ENCODE peak calls at places on chromosome 16, in four cellular contexts. One of them, this sample, is unnamed. For H3K4me1, the result is how much of the 10 kb centered on the place peaks cover.

GRCh38 chr16:11329080-11329491 is 16.2 kb upstream of the RMI2 start:
- DNase-seq in prostate gland: no peak
- DNase-seq in heart right ventricle: no peak
- DNase-seq in left ventricle myocardium inferior: no peak
- DNase-seq in this sample: no peak

GRCh38 chr16:17963185-17963836 is 373.2 kb downstream of the NPIPA8 start:
- DNase-seq in prostate gland: no peak
- DNase-seq in left ventricle myocardium inferior: no peak
- DNase-seq in heart right ventricle: no peak
- DNase-seq in this sample: no peak

GRCh38 chr16:54526916-54527315 is 240.3 kb upstream of the IRX3 start:
- DNase-seq in prostate gland: no peak
- DNase-seq in left ventricle myocardium inferior: no peak
- DNase-seq in heart right ventricle: no peak
- DNase-seq in this sample: no peak

GRCh38 chr16:4381935-4382794 is 10.5 kb downstream of the VASN start:
- DNase-seq in prostate gland: no peak
- DNase-seq in heart right ventricle: no peak
- DNase-seq in left ventricle myocardium inferior: no peak
- DNase-seq in this sample: no peak

GRCh38 chr16:18800674-18801196 is 614 bp downstream of the ARL6IP1 start:
- DNase-seq in prostate gland: no peak
- DNase-seq in heart right ventricle: no peak
- DNase-seq in left ventricle myocardium inferior: no peak
- DNase-seq in this sample: no peak

GRCh38 chr16:59210955-59211541 is 476.9 kb upstream of the GOT2 start:
- DNase-seq in prostate gland: peak
- DNase-seq in left ventricle myocardium inferior: no peak
- DNase-seq in heart right ventricle: peak
- DNase-seq in this sample: peak

GRCh38 chr16:49620158-49620867 is 235.6 kb downstream of the ZNF423 start:
- DNase-seq in prostate gland: no peak
- DNase-seq in left ventricle myocardium inferior: peak
- DNase-seq in heart right ventricle: peak
- DNase-seq in this sample: peak

GRCh38 chr16:2911580-2912329 is at the start of gene FLYWCH1:
- DNase-seq in prostate gland: peak
- DNase-seq in heart right ventricle: peak
- DNase-seq in left ventricle myocardium inferior: peak
- DNase-seq in this sample: peak

GRCh38 chr16:85309656-85310587 is 197.7 kb upstream of the CIBAR2 start:
- DNase-seq in left ventricle myocardium inferior: peak
- DNase-seq in prostate gland: no peak
- DNase-seq in heart right ventricle: no peak
- DNase-seq in this sample: no peak

GRCh38 chr16:23334421-23334853 is 32.3 kb downstream of the SCNN1B start:
- DNase-seq in left ventricle myocardium inferior: no peak
- DNase-seq in prostate gland: no peak
- DNase-seq in heart right ventricle: no peak
- DNase-seq in this sample: no peak

GRCh38 chr16:23724438-23725131 is 11.6 kb upstream of the ERN2 start:
- DNase-seq in prostate gland: no peak
- DNase-seq in left ventricle myocardium inferior: no peak
- DNase-seq in heart right ventricle: no peak
- DNase-seq in this sample: no peak

GRCh38 chr16:8660841-8661301 is 13.5 kb upstream of the ABAT start:
- DNase-seq in heart right ventricle: peak
- DNase-seq in left ventricle myocardium inferior: peak
- DNase-seq in prostate gland: peak
- DNase-seq in this sample: peak

GRCh38 chr16:11742041-11742535 is 569 bp downstream of the TXNDC11 start:
- DNase-seq in left ventricle myocardium inferior: peak
- DNase-seq in prostate gland: no peak
- DNase-seq in heart right ventricle: peak
- DNase-seq in this sample: peak

GRCh38 chr16:58269526-58269925 is 25.3 kb downstream of the PRSS54 start:
- DNase-seq in left ventricle myocardium inferior: no peak
- DNase-seq in heart right ventricle: no peak
- DNase-seq in prostate gland: no peak
- DNase-seq in this sample: no peak

GRCh38 chr16:5917436-5917835 is 819.8 kb upstream of the EEF2KMT start:
- DNase-seq in prostate gland: no peak
- DNase-seq in left ventricle myocardium inferior: no peak
- DNase-seq in heart right ventricle: no peak
- DNase-seq in this sample: no peak

GRCh38 chr16:86854058-86854621 is 275.8 kb downstream of the FOXL1 start:
- DNase-seq in heart right ventricle: no peak
- DNase-seq in prostate gland: no peak
- DNase-seq in left ventricle myocardium inferior: no peak
- DNase-seq in this sample: no peak

GRCh38 chr16:27822529-27823437 is 240.7 kb downstream of the GSG1L start:
- DNase-seq in left ventricle myocardium inferior: no peak
- DNase-seq in prostate gland: peak
- DNase-seq in heart right ventricle: no peak
- DNase-seq in this sample: no peak

GRCh38 chr16:88782454-88783390 is 2.3 kb downstream of the PIEZO1 start:
- DNase-seq in prostate gland: no peak
- DNase-seq in heart right ventricle: no peak
- DNase-seq in left ventricle myocardium inferior: no peak
- DNase-seq in this sample: no peak

GRCh38 chr16:85773044-85773443 is 22.1 kb upstream of the C16orf74 start:
- DNase-seq in prostate gland: no peak
- DNase-seq in left ventricle myocardium inferior: no peak
- DNase-seq in heart right ventricle: no peak
- DNase-seq in this sample: no peak

GRCh38 chr16:8716592-8716991 is 42.2 kb downstream of the ABAT start:
- DNase-seq in prostate gland: peak
- DNase-seq in heart right ventricle: no peak
- DNase-seq in left ventricle myocardium inferior: no peak
- DNase-seq in this sample: no peak

GRCh38 chr16:88807626-88808453 is 3.9 kb downstream of the APRT start:
- DNase-seq in prostate gland: no peak
- DNase-seq in heart right ventricle: no peak
- DNase-seq in left ventricle myocardium inferior: no peak
- DNase-seq in this sample: no peak

GRCh38 chr16:77376358-77376757 is 58.5 kb downstream of the ADAMTS18 start:
- DNase-seq in left ventricle myocardium inferior: no peak
- DNase-seq in prostate gland: no peak
- DNase-seq in heart right ventricle: no peak
- DNase-seq in this sample: no peak

GRCh38 chr16:22946433-22946832 is 132.5 kb downstream of the HS3ST2 start:
- DNase-seq in prostate gland: no peak
- DNase-seq in heart right ventricle: no peak
- DNase-seq in left ventricle myocardium inferior: no peak
- DNase-seq in this sample: no peak

GRCh38 chr16:53775821-53776431 is 72.0 kb downstream of the FTO start:
- DNase-seq in heart right ventricle: peak
- DNase-seq in left ventricle myocardium inferior: peak
- DNase-seq in prostate gland: peak
- DNase-seq in this sample: peak

GRCh38 chr16:2511996-2512919 is 1.5 kb upstream of the ATP6V0C start:
- DNase-seq in heart right ventricle: no peak
- DNase-seq in left ventricle myocardium inferior: no peak
- DNase-seq in prostate gland: no peak
- DNase-seq in this sample: no peak

GRCh38 chr16:12617401-12617819 is 186.3 kb downstream of the CPPED1 start:
- DNase-seq in heart right ventricle: no peak
- DNase-seq in prostate gland: no peak
- DNase-seq in left ventricle myocardium inferior: no peak
- DNase-seq in this sample: no peak

GRCh38 chr16:49838361-49838638 is 17.6 kb downstream of the ZNF423 start:
- DNase-seq in heart right ventricle: no peak
- DNase-seq in prostate gland: no peak
- DNase-seq in left ventricle myocardium inferior: no peak
- DNase-seq in this sample: no peak

GRCh38 chr16:297832-298231 is 14.9 kb downstream of the PDIA2 start:
- DNase-seq in left ventricle myocardium inferior: no peak
- DNase-seq in prostate gland: no peak
- DNase-seq in heart right ventricle: no peak
- DNase-seq in this sample: no peak

GRCh38 chr16:301235-301634 is 18.3 kb downstream of the PDIA2 start:
- DNase-seq in prostate gland: no peak
- DNase-seq in left ventricle myocardium inferior: no peak
- DNase-seq in heart right ventricle: no peak
- DNase-seq in this sample: no peak

GRCh38 chr16:305916-306315 is 23.0 kb downstream of the PDIA2 start:
- DNase-seq in left ventricle myocardium inferior: no peak
- DNase-seq in prostate gland: no peak
- DNase-seq in heart right ventricle: no peak
- DNase-seq in this sample: peak

GRCh38 chr16:303760-304505 is 21.0 kb downstream of the PDIA2 start:
- DNase-seq in heart right ventricle: no peak
- DNase-seq in left ventricle myocardium inferior: no peak
- DNase-seq in prostate gland: no peak
- DNase-seq in this sample: no peak

GRCh38 chr16:301950-302349 is 19.0 kb downstream of the PDIA2 start:
- DNase-seq in prostate gland: no peak
- DNase-seq in left ventricle myocardium inferior: no peak
- DNase-seq in heart right ventricle: no peak
- DNase-seq in this sample: no peak
- H3K4me3 ChIP-seq in prostate gland: no peak
- H3K4me3 ChIP-seq in left ventricle myocardium inferior: no peak
- H3K4me3 ChIP-seq in heart right ventricle: no peak
- H3K4me3 ChIP-seq in this sample: no peak

DNA sequence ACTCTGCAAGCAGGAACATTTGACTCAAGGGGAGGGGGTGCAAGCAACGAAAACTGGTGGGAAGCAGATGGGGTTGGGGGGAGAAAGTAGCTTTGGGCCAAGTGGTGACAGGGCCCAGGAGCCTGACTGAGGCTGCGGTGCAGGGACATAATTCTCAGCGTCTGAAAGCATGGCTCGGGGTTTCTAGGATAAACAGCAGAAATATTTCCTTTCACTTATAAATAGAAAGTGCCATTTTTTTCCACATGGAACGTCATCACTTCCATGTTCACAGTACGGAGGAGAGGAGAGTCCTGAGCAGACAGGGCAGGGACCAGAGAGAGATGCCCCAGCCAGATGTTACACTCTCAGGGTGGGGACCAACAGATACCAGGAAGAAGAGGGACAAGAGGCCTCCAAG is 197.1 kb downstream of the ZFHX3 start:
- DNase-seq in left ventricle myocardium inferior: no peak
- DNase-seq in heart right ventricle: peak
- DNase-seq in prostate gland: no peak
- DNase-seq in this sample: no peak
- H3K4me1 ChIP-seq in left ventricle myocardium inferior: half or more
- H3K4me1 ChIP-seq in heart right ventricle: half or more
- H3K4me1 ChIP-seq in prostate gland: under half
- H3K4me1 ChIP-seq in this sample: under half

DNA sequence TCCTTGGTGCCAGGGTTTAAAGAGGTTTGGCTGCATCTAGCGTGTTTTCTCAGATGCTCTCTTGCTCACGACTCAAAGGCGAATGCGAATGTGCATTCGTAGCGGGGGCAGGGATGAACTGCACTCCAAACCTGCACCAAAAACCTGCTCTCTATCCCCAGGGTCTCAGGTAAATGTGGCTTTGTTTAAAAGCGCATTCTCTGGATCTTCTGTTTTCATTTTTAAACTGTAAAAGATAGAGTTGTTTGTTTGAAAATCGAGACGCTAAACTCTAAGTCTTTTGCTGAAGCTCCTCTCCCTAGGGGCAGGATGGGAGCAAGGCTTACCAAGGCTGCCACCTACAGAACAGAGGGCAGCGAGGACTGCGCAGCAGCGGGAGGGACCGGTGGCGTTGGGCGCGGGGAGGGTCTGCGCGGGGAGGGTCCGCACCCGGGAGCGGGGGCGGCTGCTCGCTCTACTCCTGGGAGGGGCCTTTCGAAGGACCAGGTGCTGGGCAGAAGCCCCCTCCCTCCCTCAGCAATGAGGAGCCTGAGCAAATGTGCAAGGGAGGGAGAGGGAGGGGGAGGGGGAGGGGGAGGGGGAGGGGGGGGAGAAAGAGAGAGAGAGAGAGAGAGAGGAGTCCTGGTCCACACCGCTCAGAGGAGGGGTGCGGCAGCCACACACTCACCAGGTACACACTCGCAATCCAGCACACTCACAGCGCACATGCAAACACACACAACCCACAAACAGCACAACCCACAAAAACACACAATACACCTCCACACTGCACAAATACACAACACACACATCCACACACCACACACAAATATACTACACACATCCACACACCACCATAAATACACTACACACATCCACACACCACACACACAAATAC is 142.8 kb downstream of the GRIN2A start:
- DNase-seq in left ventricle myocardium inferior: no peak
- DNase-seq in heart right ventricle: peak
- DNase-seq in prostate gland: no peak
- DNase-seq in this sample: peak
- TF ChIP-seq CTCF in left ventricle myocardium inferior: peak
- TF ChIP-seq CTCF in heart right ventricle: no peak
- TF ChIP-seq CTCF in prostate gland: no peak
- TF ChIP-seq CTCF in this sample: no peak

GRCh38 chr16:9756434-9756833 is 425.8 kb downstream of the GRIN2A start:
- DNase-seq in heart right ventricle: no peak
- DNase-seq in left ventricle myocardium inferior: no peak
- DNase-seq in prostate gland: no peak
- DNase-seq in this sample: no peak

GRCh38 chr16:9757687-9758086 is 424.5 kb downstream of the GRIN2A start:
- DNase-seq in prostate gland: no peak
- DNase-seq in left ventricle myocardium inferior: no peak
- DNase-seq in heart right ventricle: no peak
- DNase-seq in this sample: no peak

DNA sequence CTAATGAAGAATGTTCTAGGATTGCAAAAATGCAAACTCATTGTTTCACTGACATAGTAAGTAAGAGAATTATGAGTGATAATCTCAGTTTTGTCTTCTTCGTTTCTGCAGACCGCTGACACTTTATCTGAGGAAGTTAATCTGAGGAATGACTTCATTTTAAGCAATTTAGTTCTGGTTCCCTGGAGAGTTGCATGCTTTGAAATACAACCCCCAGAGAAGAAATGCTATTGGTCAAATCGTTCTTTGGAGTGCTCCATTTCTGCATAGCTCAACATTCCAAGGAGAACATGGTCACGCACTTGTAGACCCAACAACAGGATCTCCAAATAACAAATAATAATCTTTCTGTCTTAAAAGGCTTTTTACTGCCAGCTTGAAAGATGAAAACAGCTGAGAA is 427.2 kb downstream of the GRIN2A start:
- DNase-seq in prostate gland: no peak
- DNase-seq in heart right ventricle: no peak
- DNase-seq in left ventricle myocardium inferior: no peak
- DNase-seq in this sample: no peak
- H3K4me3 ChIP-seq in prostate gland: no peak
- H3K4me3 ChIP-seq in heart right ventricle: no peak
- H3K4me3 ChIP-seq in left ventricle myocardium inferior: no peak
- H3K4me3 ChIP-seq in this sample: no peak

GRCh38 chr16:81637336-81638235 is 141.5 kb upstream of the PLCG2 start:
- DNase-seq in left ventricle myocardium inferior: no peak
- DNase-seq in heart right ventricle: no peak
- DNase-seq in prostate gland: no peak
- DNase-seq in this sample: no peak

GRCh38 chr16:81634380-81635121 is 144.5 kb upstream of the PLCG2 start:
- DNase-seq in heart right ventricle: no peak
- DNase-seq in prostate gland: no peak
- DNase-seq in left ventricle myocardium inferior: no peak
- DNase-seq in this sample: no peak

GRCh38 chr16:81635336-81635947 is 143.6 kb upstream of the PLCG2 start:
- DNase-seq in heart right ventricle: no peak
- DNase-seq in prostate gland: no peak
- DNase-seq in left ventricle myocardium inferior: no peak
- DNase-seq in this sample: no peak

GRCh38 chr16:81638286-81638945 is 140.7 kb upstream of the PLCG2 start:
- DNase-seq in heart right ventricle: no peak
- DNase-seq in prostate gland: no peak
- DNase-seq in left ventricle myocardium inferior: no peak
- DNase-seq in this sample: no peak

GRCh38 chr16:81636298-81636960 is 142.7 kb upstream of the PLCG2 start:
- DNase-seq in left ventricle myocardium inferior: no peak
- DNase-seq in prostate gland: no peak
- DNase-seq in heart right ventricle: no peak
- DNase-seq in this sample: no peak
- H3K4me1 ChIP-seq in left ventricle myocardium inferior: under half
- H3K4me1 ChIP-seq in prostate gland: under half
- H3K4me1 ChIP-seq in heart right ventricle: under half
- H3K4me1 ChIP-seq in this sample: under half